ENCODE peak calls at places on chromosome 22, in seven cellular contexts. T is coronary artery, W is small intestine, Y is neural progenitor cell, B is endodermal cell, K is neuronal stem cell, P is right cardiac atrium. L is an unnamed sample.

GRCh38 chr22:46079861-46080821 is 70.2 kb upstream of the PPARA start:
- DNase-seq in Y (no peak), K (no peak), W (no peak), P (peak; percentile 89), B (no peak), T (peak; percentile 96), L (no peak)

GRCh38 chr22:27680636-27681035 is 120.9 kb downstream of the MN1 start:
- DNase-seq in P (no peak), W (no peak), K (no peak), T (no peak), B (no peak), Y (no peak), L (no peak)

GRCh38 chr22:16973591-16974297 is 34.3 kb downstream of the GAB4 start:
- DNase-seq in Y (no peak), P (no peak), B (peak; percentile 8), W (no peak), K (no peak), T (no peak), L (no peak)

GRCh38 chr22:17772249-17772962 is 1.9 kb downstream of the BID start:
- DNase-seq in W (no peak), T (no peak), B (no peak), Y (no peak), K (no peak), P (no peak), L (peak; percentile 8)

GRCh38 chr22:27990879-27991278 is 71.8 kb upstream of the PITPNB start:
- DNase-seq in K (peak; percentile 21), W (peak; percentile 10), Y (peak; percentile 84), T (peak; percentile 80), B (peak; percentile 95), P (peak; percentile 81), L (no peak)

GRCh38 chr22:32901925-32902324 is 100.4 kb downstream of the TIMP3 start:
- DNase-seq in P (no peak), K (no peak), W (no peak), B (peak; percentile 43), T (no peak), Y (no peak), L (no peak)

GRCh38 chr22:28986366-28986765 is 75.3 kb downstream of the C22orf31 start:
- DNase-seq in Y (no peak), W (no peak), T (no peak), B (no peak), K (no peak), P (no peak), L (no peak)

GRCh38 chr22:47205562-47205961 is 443.1 kb downstream of the TBC1D22A start:
- DNase-seq in Y (no peak), W (no peak), B (peak; percentile 20), T (peak; percentile 53), K (no peak), P (no peak), L (no peak)

GRCh38 chr22:37563153-37564081 is 3.1 kb downstream of the CDC42EP1 start:
- DNase-seq in Y (no peak), P (peak; percentile 86), B (peak; percentile 77), K (no peak), W (peak; percentile 61), T (peak; percentile 92), L (no peak)

GRCh38 chr22:42462016-42462415 is 29.8 kb upstream of the NFAM1 start:
- DNase-seq in B (no peak), Y (peak; percentile 41), P (no peak), K (no peak), T (no peak), W (no peak), L (no peak)

GRCh38 chr22:24181088-24181995 is at the start of gene SUSD2:
- DNase-seq in W (peak; percentile 88), P (peak; percentile 46), Y (peak; percentile 59), K (no peak), B (peak; percentile 78), T (no peak), L (no peak)

GRCh38 chr22:23520875-23521441 is 59.1 kb downstream of the IGLL1 start:
- DNase-seq in K (peak; percentile 36), T (no peak), B (no peak), P (peak; percentile 68), W (no peak), Y (peak; percentile 45), L (no peak)

GRCh38 chr22:37212174-37212906 is at the start of gene SSTR3:
- DNase-seq in P (no peak), B (peak; percentile 73), W (no peak), K (peak; percentile 32), Y (peak; percentile 70), T (no peak), L (no peak)

GRCh38 chr22:46858181-46858771 is 95.8 kb downstream of the TBC1D22A start:
- DNase-seq in T (no peak), K (no peak), P (no peak), W (no peak), Y (no peak), B (no peak), L (no peak)

GRCh38 chr22:23243006-23243573 is 62.8 kb downstream of the BCR start:
- DNase-seq in B (peak; percentile 89), Y (peak; percentile 86), T (no peak), W (peak; percentile 13), P (no peak), K (peak; percentile 72), L (peak; percentile 79)

GRCh38 chr22:17257578-17257977 is 38.3 kb upstream of the ADA2 start:
- DNase-seq in Y (peak; percentile 50), K (no peak), P (no peak), T (no peak), B (peak; percentile 68), W (no peak), L (no peak)

GRCh38 chr22:38193580-38193979 is 8.2 kb upstream of the MAFF start:
- DNase-seq in P (peak; percentile 79), T (no peak), Y (no peak), W (no peak), B (no peak), K (no peak), L (no peak)

GRCh38 chr22:17547995-17548755 is 15.1 kb upstream of the SLC25A18 start:
- DNase-seq in B (no peak), T (no peak), K (no peak), Y (no peak), W (no peak), P (no peak), L (no peak)

GRCh38 chr22:31734512-31734911 is 15.4 kb downstream of the PRR14L start:
- DNase-seq in W (peak; percentile 33), T (no peak), B (no peak), Y (no peak), K (no peak), P (no peak), L (no peak)
- H3K27ac ChIP-seq in W (no peak overlapping the region), T (no peak overlapping the region), B (no peak overlapping the region), Y (no peak overlapping the region), K (no peak overlapping the region), P (no peak overlapping the region), L (no peak overlapping the region)

GRCh38 chr22:41407433-41407832 is 25.7 kb downstream of the TEF start:
- DNase-seq in W (no peak), P (no peak), B (no peak), K (no peak), T (no peak), Y (no peak), L (no peak)

GRCh38 chr22:41398921-41399320 is 17.2 kb downstream of the TEF start:
- DNase-seq in K (no peak), Y (no peak), W (no peak), B (no peak), T (no peak), P (no peak), L (no peak)

GRCh38 chr22:41401781-41402648 is 20.3 kb downstream of the TEF start:
- DNase-seq in K (no peak), B (no peak), P (peak; percentile 81), Y (peak; percentile 37), W (peak; percentile 91), T (peak; percentile 88), L (no peak)

GRCh38 chr22:41405588-41405987 is 23.8 kb downstream of the TEF start:
- DNase-seq in T (no peak), K (no peak), W (no peak), Y (no peak), P (no peak), B (no peak), L (no peak)

DNA sequence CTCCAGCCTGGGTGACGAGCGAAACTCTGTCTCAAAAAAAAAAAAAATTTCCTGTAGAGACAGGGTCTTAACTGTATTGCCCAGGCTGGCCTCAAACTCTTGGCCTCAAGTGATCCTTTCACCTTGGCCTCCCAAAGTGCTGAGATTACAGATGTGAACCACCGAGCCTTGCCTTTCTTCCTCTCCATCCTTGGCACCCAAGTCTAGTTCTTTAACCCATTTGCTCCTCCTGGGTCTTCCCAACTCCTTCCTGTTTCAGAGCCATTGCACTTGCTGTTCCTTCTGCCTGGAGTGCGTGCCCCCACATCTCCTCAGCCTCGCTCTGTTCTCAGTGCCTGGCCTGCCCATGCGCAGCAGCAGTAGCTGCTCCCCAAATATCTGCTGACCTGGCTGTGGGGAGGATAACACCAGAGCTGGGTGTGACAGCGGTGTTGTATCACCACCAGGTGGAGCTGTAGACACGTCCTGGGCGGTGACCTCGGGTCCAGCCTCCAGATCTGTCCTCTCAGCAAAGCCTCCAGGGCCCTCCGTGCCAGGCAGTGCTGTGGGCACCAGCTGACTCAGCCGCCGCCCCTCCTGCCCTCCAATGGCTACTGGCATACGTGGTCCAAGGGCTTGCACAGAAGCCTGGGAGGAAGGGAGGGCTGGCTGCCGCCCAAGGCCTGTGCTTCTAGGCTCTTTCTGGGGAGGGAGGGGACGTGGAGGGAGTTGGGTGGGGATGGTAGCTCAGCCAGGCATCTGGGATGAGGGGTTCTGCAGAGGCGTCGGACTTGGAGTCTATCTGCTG is 22.0 kb downstream of the TEF start:
- DNase-seq in W (peak; percentile 90), Y (peak; percentile 92), B (peak; percentile 94), K (peak; percentile 80), P (peak; percentile 91), T (peak; percentile 98), L (peak; percentile 60)
- H3K4me3 ChIP-seq in W (no peak overlapping the region), Y (no peak overlapping the region), B (no peak overlapping the region), K (no peak overlapping the region), P (no peak overlapping the region), T (no peak overlapping the region), L (no peak overlapping the region)

GRCh38 chr22:44244265-44244822 is 63.6 kb downstream of the PARVG start:
- DNase-seq in P (no peak), Y (no peak), T (no peak), K (no peak), W (no peak), B (peak; percentile 24), L (no peak)
- H3K27ac ChIP-seq in P (no peak overlapping the region), Y (no peak overlapping the region), T (no peak overlapping the region), K (no peak overlapping the region), W (no peak overlapping the region), B (no peak overlapping the region), L (no peak overlapping the region)

DNA sequence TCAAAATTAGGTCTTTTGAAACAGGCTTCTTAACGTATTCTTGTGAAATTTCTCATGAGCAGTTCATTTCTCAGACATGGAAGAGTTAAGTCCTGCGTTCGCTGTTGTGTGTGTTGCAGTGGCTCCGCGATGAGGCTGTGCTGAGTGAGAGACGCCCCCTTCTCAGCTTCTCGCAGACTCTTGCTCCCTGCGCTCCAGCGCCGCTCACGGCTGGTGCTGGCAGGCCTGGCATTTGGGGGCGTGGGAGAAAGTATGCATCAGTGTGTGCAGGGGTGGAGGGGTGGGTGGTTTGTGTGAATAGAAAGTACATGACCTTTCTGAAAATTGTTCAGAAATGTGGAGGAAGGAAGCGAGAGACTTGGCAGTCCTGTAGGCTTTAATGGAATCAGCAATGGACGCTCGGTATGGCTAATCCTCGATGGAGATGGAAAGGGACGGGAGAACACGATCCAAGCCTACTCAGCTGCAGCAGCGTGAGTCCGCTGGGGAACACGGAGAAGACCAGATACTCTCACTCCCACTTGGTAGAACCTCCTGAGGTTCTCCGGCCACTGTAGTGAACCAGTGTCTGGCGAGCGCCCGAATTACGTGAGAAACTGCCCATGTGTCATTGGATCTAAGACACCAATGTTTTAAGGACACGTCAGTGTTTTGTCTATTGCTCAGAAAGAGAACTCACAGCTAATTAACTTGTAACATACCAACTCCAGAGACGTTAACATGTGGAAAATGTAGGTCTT is 5.9 kb downstream of the TAB1 start:
- DNase-seq in W (no peak), P (peak; percentile 51), Y (peak; percentile 18), T (no peak), B (no peak), K (no peak), L (no peak)
- H3K4me3 ChIP-seq in W (no peak overlapping the region), P (no peak overlapping the region), Y (no peak overlapping the region), T (peak overlapping the region; percentile 46), B (no peak overlapping the region), K (no peak overlapping the region), L (no peak overlapping the region)